ENCODE peak calls at places on chromosomes 6 and 20, in four cellular contexts. One of them, this sample, is unnamed.
A peak's percentile ranks its signal among the peaks of the same experiment; 100 is the strongest.

GRCh38 chr6:110529355-110529754 is 52.9 kb upstream of the SLC22A16 start:
- DNase-seq in upper lobe of right lung: no peak
- DNase-seq in naive thymus-derived CD8-positive, alpha-beta T cell: no peak
- DNase-seq in ureter: no peak
- DNase-seq in this sample: no peak

GRCh38 chr6:30411515-30412207 is 66.7 kb downstream of the RPP21 start:
- DNase-seq in upper lobe of right lung: peak; percentile 76
- DNase-seq in naive thymus-derived CD8-positive, alpha-beta T cell: peak; percentile 26
- DNase-seq in ureter: no peak
- DNase-seq in this sample: peak; percentile 61

GRCh38 chr6:157346371-157346770 is 23.1 kb upstream of the TMEM242 start:
- DNase-seq in upper lobe of right lung: no peak
- DNase-seq in naive thymus-derived CD8-positive, alpha-beta T cell: no peak
- DNase-seq in ureter: no peak
- DNase-seq in this sample: no peak

GRCh38 chr20:24027229-24027628 is 38.6 kb upstream of the GGTLC1 start:
- DNase-seq in upper lobe of right lung: peak; percentile 75
- DNase-seq in naive thymus-derived CD8-positive, alpha-beta T cell: peak; percentile 30
- DNase-seq in ureter: peak; percentile 64
- DNase-seq in this sample: peak; percentile 74

GRCh38 chr6:138590796-138591709 is 91.8 kb upstream of the NHSL1 start:
- DNase-seq in upper lobe of right lung: no peak
- DNase-seq in naive thymus-derived CD8-positive, alpha-beta T cell: no peak
- DNase-seq in ureter: peak; percentile 61
- DNase-seq in this sample: no peak

GRCh38 chr6:75280131-75280855 is 4.3 kb downstream of the TMEM30A start:
- DNase-seq in upper lobe of right lung: no peak
- DNase-seq in naive thymus-derived CD8-positive, alpha-beta T cell: no peak
- DNase-seq in ureter: no peak
- DNase-seq in this sample: no peak

GRCh38 chr6:131946404-131946991 is 4.7 kb downstream of the CCN2 start:
- DNase-seq in upper lobe of right lung: no peak
- DNase-seq in naive thymus-derived CD8-positive, alpha-beta T cell: no peak
- DNase-seq in ureter: no peak
- DNase-seq in this sample: no peak

GRCh38 chr6:142551145-142551811 is 249.5 kb downstream of the ADGRG6 start:
- DNase-seq in upper lobe of right lung: peak; percentile 55
- DNase-seq in naive thymus-derived CD8-positive, alpha-beta T cell: peak; percentile 20
- DNase-seq in ureter: peak; percentile 51
- DNase-seq in this sample: no peak

GRCh38 chr6:155678361-155678760 is 222.7 kb upstream of the NOX3 start:
- DNase-seq in upper lobe of right lung: no peak
- DNase-seq in naive thymus-derived CD8-positive, alpha-beta T cell: no peak
- DNase-seq in ureter: no peak
- DNase-seq in this sample: no peak

GRCh38 chr6:48766349-48766748 is 655.4 kb upstream of the PTCHD4 start:
- DNase-seq in upper lobe of right lung: no peak
- DNase-seq in naive thymus-derived CD8-positive, alpha-beta T cell: no peak
- DNase-seq in ureter: no peak
- DNase-seq in this sample: no peak

GRCh38 chr6:2999621-3000455 is at the start of gene NQO2:
- DNase-seq in upper lobe of right lung: peak; percentile 98
- DNase-seq in naive thymus-derived CD8-positive, alpha-beta T cell: peak; percentile 93
- DNase-seq in ureter: peak; percentile 93
- DNase-seq in this sample: peak; percentile 96

GRCh38 chr6:149389509-149390297 is 10.4 kb upstream of the SUMO4 start:
- DNase-seq in upper lobe of right lung: no peak
- DNase-seq in naive thymus-derived CD8-positive, alpha-beta T cell: no peak
- DNase-seq in ureter: no peak
- DNase-seq in this sample: no peak

GRCh38 chr20:23166563-23166962 is 80.4 kb upstream of the CD93 start:
- DNase-seq in upper lobe of right lung: no peak
- DNase-seq in naive thymus-derived CD8-positive, alpha-beta T cell: no peak
- DNase-seq in ureter: no peak
- DNase-seq in this sample: no peak

GRCh38 chr6:41713161-41713649 is 22.2 kb downstream of the TFEB start:
- DNase-seq in upper lobe of right lung: peak; percentile 87
- DNase-seq in naive thymus-derived CD8-positive, alpha-beta T cell: no peak
- DNase-seq in ureter: peak; percentile 80
- DNase-seq in this sample: peak; percentile 78

GRCh38 chr6:73728548-73729205 is 32.7 kb downstream of the CD109 start:
- DNase-seq in upper lobe of right lung: no peak
- DNase-seq in naive thymus-derived CD8-positive, alpha-beta T cell: no peak
- DNase-seq in ureter: no peak
- DNase-seq in this sample: no peak

GRCh38 chr6:159102373-159103160 is 57.8 kb upstream of the TAGAP start:
- DNase-seq in upper lobe of right lung: no peak
- DNase-seq in naive thymus-derived CD8-positive, alpha-beta T cell: no peak
- DNase-seq in ureter: no peak
- DNase-seq in this sample: no peak

GRCh38 chr6:91646649-91647048 is 1059.8 kb upstream of the MAP3K7 start:
- DNase-seq in upper lobe of right lung: no peak
- DNase-seq in naive thymus-derived CD8-positive, alpha-beta T cell: no peak
- DNase-seq in ureter: no peak
- DNase-seq in this sample: no peak

GRCh38 chr6:46932941-46933340 is 11.2 kb upstream of the ADGRF5 start:
- DNase-seq in upper lobe of right lung: no peak
- DNase-seq in naive thymus-derived CD8-positive, alpha-beta T cell: no peak
- DNase-seq in ureter: no peak
- DNase-seq in this sample: no peak

GRCh38 chr6:11428895-11429294 is 108.7 kb upstream of the TMEM170B start:
- DNase-seq in upper lobe of right lung: no peak
- DNase-seq in naive thymus-derived CD8-positive, alpha-beta T cell: no peak
- DNase-seq in ureter: no peak
- DNase-seq in this sample: no peak

GRCh38 chr6:110351546-110351945 is 6.6 kb downstream of the METTL24 start:
- DNase-seq in upper lobe of right lung: no peak
- DNase-seq in naive thymus-derived CD8-positive, alpha-beta T cell: no peak
- DNase-seq in ureter: no peak
- DNase-seq in this sample: no peak

GRCh38 chr20:1370548-1371110 is 22.2 kb downstream of the FKBP1A start:
- DNase-seq in upper lobe of right lung: no peak
- DNase-seq in naive thymus-derived CD8-positive, alpha-beta T cell: no peak
- DNase-seq in ureter: no peak
- DNase-seq in this sample: no peak

GRCh38 chr6:156057869-156058268 is 602.2 kb upstream of the NOX3 start:
- DNase-seq in upper lobe of right lung: no peak
- DNase-seq in naive thymus-derived CD8-positive, alpha-beta T cell: no peak
- DNase-seq in ureter: no peak
- DNase-seq in this sample: no peak

GRCh38 chr20:51565741-51566140 is 23.2 kb upstream of the NFATC2 start:
- DNase-seq in upper lobe of right lung: no peak
- DNase-seq in naive thymus-derived CD8-positive, alpha-beta T cell: no peak
- DNase-seq in ureter: no peak
- DNase-seq in this sample: no peak

GRCh38 chr20:47392015-47392720 is 35.7 kb upstream of the ZMYND8 start:
- DNase-seq in upper lobe of right lung: no peak
- DNase-seq in naive thymus-derived CD8-positive, alpha-beta T cell: no peak
- DNase-seq in ureter: no peak
- DNase-seq in this sample: no peak

GRCh38 chr6:161947371-161947770 is 673.5 kb upstream of the AGPAT4 start:
- DNase-seq in upper lobe of right lung: no peak
- DNase-seq in naive thymus-derived CD8-positive, alpha-beta T cell: no peak
- DNase-seq in ureter: no peak
- DNase-seq in this sample: no peak

GRCh38 chr6:154909821-154910220 is 85.3 kb upstream of the TIAM2 start:
- DNase-seq in upper lobe of right lung: no peak
- DNase-seq in naive thymus-derived CD8-positive, alpha-beta T cell: no peak
- DNase-seq in ureter: no peak
- DNase-seq in this sample: no peak

GRCh38 chr6:166008441-166009369 is 158.9 kb downstream of the TBXT start:
- DNase-seq in upper lobe of right lung: no peak
- DNase-seq in naive thymus-derived CD8-positive, alpha-beta T cell: no peak
- DNase-seq in ureter: no peak
- DNase-seq in this sample: peak; percentile 60

GRCh38 chr6:93419304-93420162 is at the start of gene EPHA7:
- DNase-seq in upper lobe of right lung: peak; percentile 93
- DNase-seq in naive thymus-derived CD8-positive, alpha-beta T cell: no peak
- DNase-seq in ureter: peak; percentile 93
- DNase-seq in this sample: peak; percentile 92

GRCh38 chr20:37239026-37239451 is 22.6 kb downstream of the GHRH start:
- DNase-seq in upper lobe of right lung: no peak
- DNase-seq in naive thymus-derived CD8-positive, alpha-beta T cell: no peak
- DNase-seq in ureter: no peak
- DNase-seq in this sample: no peak

GRCh38 chr20:40073535-40074111 is 615.4 kb downstream of the MAFB start:
- DNase-seq in upper lobe of right lung: no peak
- DNase-seq in naive thymus-derived CD8-positive, alpha-beta T cell: no peak
- DNase-seq in ureter: no peak
- DNase-seq in this sample: no peak

GRCh38 chr20:48314925-48315592 is 512.7 kb downstream of the PREX1 start:
- DNase-seq in upper lobe of right lung: no peak
- DNase-seq in naive thymus-derived CD8-positive, alpha-beta T cell: no peak
- DNase-seq in ureter: no peak
- DNase-seq in this sample: no peak